ENCODE peak calls at places on chromosome 19, in nine cellular contexts. K, U, H, E, V, J, T, I and G are unnamed samples.

GRCh38 chr19:3849092-3849491 is 19.7 kb downstream of the ZFR2 start:
- DNase-seq in K (no peak), U (no peak), H (no peak), E (peak), V (no peak), J (no peak), T (no peak), I (no peak), G (no peak)

GRCh38 chr19:4144666-4145261 is 8.7 kb upstream of the CREB3L3 start:
- DNase-seq in K (peak), U (peak), H (no peak), E (no peak), V (peak), J (no peak), T (no peak), I (no peak), G (no peak)

GRCh38 chr19:13215572-13216380 is 65.6 kb downstream of the IER2 start:
- DNase-seq in K (no peak), U (no peak), H (no peak), E (peak), V (no peak), J (no peak), T (no peak), I (no peak), G (no peak)

GRCh38 chr19:33329727-33330126 is 27.4 kb upstream of the CEBPA start:
- DNase-seq in K (no peak), U (no peak), H (no peak), E (no peak), V (no peak), J (no peak), T (no peak), I (no peak), G (no peak)

GRCh38 chr19:3382460-3383100 is 16.2 kb downstream of the NFIC start:
- DNase-seq in K (no peak), U (no peak), H (no peak), E (no peak), V (no peak), J (no peak), T (no peak), I (no peak), G (no peak)

GRCh38 chr19:11286312-11286974 is 9.5 kb upstream of the TSPAN16 start:
- DNase-seq in K (peak), U (no peak), H (no peak), E (no peak), V (peak), J (no peak), T (no peak), I (no peak), G (no peak)

GRCh38 chr19:6229216-6229913 is 50.4 kb downstream of the MLLT1 start:
- DNase-seq in K (no peak), U (no peak), H (no peak), E (no peak), V (no peak), J (no peak), T (no peak), I (no peak), G (no peak)

GRCh38 chr19:4979211-4979807 is 10.4 kb downstream of the KDM4B start:
- DNase-seq in K (no peak), U (no peak), H (no peak), E (no peak), V (no peak), J (no peak), T (no peak), I (no peak), G (no peak)

GRCh38 chr19:8490395-8490760 is 12.1 kb downstream of the PRAM1 start:
- DNase-seq in K (no peak), U (no peak), H (no peak), E (no peak), V (no peak), J (no peak), T (no peak), I (no peak), G (no peak)

GRCh38 chr19:20999731-21000352 is 20.6 kb upstream of the ZNF430 start:
- DNase-seq in K (peak), U (no peak), H (peak), E (peak), V (peak), J (peak), T (peak), I (peak), G (peak)

GRCh38 chr19:3746371-3747056 is 15.0 kb downstream of the APBA3 start:
- DNase-seq in K (no peak), U (no peak), H (no peak), E (no peak), V (no peak), J (no peak), T (no peak), I (no peak), G (no peak)

GRCh38 chr19:2083174-2083854 is 12.8 kb downstream of the MOB3A start:
- DNase-seq in K (no peak), U (no peak), H (no peak), E (peak), V (no peak), J (no peak), T (no peak), I (no peak), G (no peak)

DNA sequence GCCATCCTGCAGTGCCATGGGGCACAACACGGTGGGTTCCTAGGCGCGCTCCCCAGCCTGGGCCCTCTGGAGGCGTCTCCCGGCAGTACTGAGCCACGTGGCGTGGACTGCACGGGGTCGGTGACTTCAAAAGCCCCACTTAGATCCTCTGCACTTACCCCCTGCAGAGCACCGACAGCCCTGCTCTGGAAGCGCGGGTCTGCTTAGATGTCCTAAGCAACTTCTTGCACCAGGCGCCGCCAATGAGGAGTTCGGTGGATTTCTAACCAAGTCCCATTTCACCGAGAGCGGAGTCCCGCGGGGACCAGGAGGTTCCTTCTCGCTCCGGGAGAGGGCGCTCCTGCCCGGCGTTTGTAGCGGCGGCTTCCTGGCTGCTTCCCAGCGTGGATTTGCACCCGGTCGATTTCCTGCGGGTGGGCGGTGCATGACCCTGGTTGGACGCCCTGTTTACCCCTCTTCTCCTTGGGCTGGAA is 25.2 kb upstream of the ZNF845 start:
- DNase-seq in K (no peak), U (peak), H (peak), E (no peak), V (no peak), J (no peak), T (no peak), I (no peak), G (no peak)
- H3K4me3 ChIP-seq in K (no peak), U (no peak), H (no peak), E (no peak), V (no peak), J (no peak), T (no peak), I (no peak), G (no peak)

GRCh38 chr19:56110515-56111448 is 10.3 kb downstream of the ZNF787 start:
- DNase-seq in K (peak), U (peak), H (peak), E (no peak), V (no peak), J (no peak), T (no peak), I (no peak), G (no peak)
- H3K4me3 ChIP-seq in K (no peak), U (no peak), H (no peak), E (no peak), V (no peak), J (no peak), T (no peak), I (no peak), G (no peak)

DNA sequence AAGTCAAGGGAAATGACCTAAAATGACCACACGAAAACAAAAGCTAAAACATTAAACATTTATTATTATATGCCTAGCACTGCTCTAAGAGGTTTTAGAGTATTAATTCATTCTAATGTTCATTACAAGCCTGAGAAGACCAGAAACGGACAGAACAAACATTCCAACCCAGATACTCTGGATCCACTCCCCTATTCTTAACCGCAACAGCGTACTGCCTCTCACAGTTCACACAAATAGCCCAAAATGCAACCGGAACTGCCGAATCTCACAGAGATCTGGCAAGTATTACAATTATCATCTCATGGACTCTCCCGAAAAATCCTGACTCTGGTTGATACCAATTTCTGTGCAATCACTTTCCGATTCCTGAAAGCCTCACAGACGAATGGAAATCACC is 1.4 kb downstream of the ZNF780B start:
- DNase-seq in K (no peak), U (no peak), H (no peak), E (no peak), V (no peak), J (no peak), T (no peak), I (no peak), G (no peak)
- H3K4me3 ChIP-seq in K (peak), U (no peak), H (no peak), E (peak), V (peak), J (peak), T (no peak), I (peak), G (no peak)

DNA sequence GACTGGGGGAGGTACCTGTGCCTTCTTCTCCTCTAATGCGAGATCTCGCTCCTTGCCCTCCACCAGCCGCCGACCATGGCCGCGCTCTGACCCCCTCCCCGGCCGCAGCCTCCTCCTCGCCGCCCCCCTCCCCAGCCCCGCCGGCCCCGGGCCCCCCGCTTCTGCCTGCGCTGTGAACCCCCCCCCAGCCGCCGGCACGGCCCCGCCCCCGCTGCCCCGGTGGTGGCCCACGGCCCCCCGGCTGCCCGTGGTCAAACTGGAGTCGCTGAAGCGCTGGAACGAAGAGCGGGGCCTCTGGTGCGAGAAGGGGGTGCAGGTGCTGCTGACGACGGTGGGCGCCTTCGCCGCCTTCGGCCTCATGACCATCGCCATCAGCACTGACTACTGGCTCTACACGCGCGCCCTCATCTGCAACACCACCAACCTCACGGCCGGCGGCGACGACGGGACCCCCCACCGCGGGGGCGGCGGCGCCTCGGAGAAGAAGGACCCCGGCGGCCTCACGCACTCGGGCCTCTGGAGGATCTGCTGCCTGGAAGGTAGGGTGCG is at the start of gene CACNG8:
- DNase-seq in K (no peak), U (no peak), H (no peak), E (no peak), V (no peak), J (no peak), T (no peak), I (no peak), G (no peak)
- H3K4me3 ChIP-seq in K (peak), U (peak), H (no peak), E (no peak), V (peak), J (no peak), T (no peak), I (no peak), G (no peak)

GRCh38 chr19:18432275-18433038 is 5.5 kb downstream of the ISYNA1 start:
- DNase-seq in K (no peak), U (no peak), H (no peak), E (no peak), V (peak), J (no peak), T (no peak), I (no peak), G (no peak)

GRCh38 chr19:18434411-18435184 is 3.3 kb downstream of the ISYNA1 start:
- DNase-seq in K (no peak), U (no peak), H (peak), E (no peak), V (no peak), J (no peak), T (no peak), I (no peak), G (no peak)

GRCh38 chr19:18433039-18433691 is 4.8 kb downstream of the ISYNA1 start:
- DNase-seq in K (no peak), U (no peak), H (peak), E (peak), V (no peak), J (no peak), T (no peak), I (no peak), G (no peak)

GRCh38 chr19:18435185-18435841 is 2.6 kb downstream of the ISYNA1 start:
- DNase-seq in K (no peak), U (no peak), H (peak), E (no peak), V (no peak), J (no peak), T (no peak), I (no peak), G (no peak)

GRCh38 chr19:18433735-18434398 is 4.1 kb downstream of the ISYNA1 start:
- DNase-seq in K (no peak), U (no peak), H (peak), E (no peak), V (no peak), J (no peak), T (no peak), I (no peak), G (no peak)
- H3K4me3 ChIP-seq in K (no peak), U (no peak), H (peak), E (no peak), V (peak), J (peak), T (no peak), I (peak), G (peak)

GRCh38 chr19:18590273-18591272 is 2.0 kb downstream of the REX1BD start:
- DNase-seq in K (no peak), U (no peak), H (no peak), E (peak), V (peak), J (no peak), T (peak), I (no peak), G (no peak)
- H3K4me3 ChIP-seq in K (no peak), U (peak), H (no peak), E (no peak), V (no peak), J (peak), T (peak), I (peak), G (no peak)

DNA sequence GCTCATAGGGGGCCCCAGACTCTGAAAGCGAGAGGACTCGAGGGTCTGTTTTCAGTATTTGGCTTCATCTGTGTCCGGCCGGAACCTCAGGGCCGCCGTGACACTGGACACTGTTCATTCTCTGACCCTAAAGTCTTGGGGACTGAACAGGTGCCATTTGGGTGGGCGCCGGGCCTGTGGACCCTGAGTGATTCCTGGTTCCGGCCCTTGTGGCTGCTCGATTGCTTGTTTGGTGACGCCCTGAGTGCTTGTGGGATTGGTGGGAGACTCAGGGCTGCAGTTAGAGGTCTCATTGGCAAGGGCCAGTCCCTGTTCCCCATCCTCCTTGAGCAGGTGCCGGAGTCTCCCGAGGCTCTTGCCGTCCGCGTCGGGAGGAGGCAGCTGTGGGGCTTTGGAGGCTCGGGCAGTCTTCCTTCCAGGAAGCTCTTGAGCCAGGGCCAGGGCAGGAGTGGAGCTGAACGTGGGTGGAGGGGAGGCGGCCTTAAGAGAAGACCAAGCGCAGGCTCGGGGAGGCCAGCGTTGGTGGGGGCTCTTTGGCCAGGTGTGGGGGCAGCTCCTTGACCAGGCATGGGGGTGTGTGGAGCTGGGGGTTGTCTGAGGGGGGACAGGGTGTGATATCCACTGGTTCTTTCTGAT is 4.7 kb downstream of the PTBP1 start:
- DNase-seq in K (peak), U (no peak), H (peak), E (no peak), V (peak), J (no peak), T (no peak), I (no peak), G (no peak)
- H3K4me3 ChIP-seq in K (peak), U (no peak), H (no peak), E (peak), V (peak), J (no peak), T (peak), I (peak), G (peak)

DNA sequence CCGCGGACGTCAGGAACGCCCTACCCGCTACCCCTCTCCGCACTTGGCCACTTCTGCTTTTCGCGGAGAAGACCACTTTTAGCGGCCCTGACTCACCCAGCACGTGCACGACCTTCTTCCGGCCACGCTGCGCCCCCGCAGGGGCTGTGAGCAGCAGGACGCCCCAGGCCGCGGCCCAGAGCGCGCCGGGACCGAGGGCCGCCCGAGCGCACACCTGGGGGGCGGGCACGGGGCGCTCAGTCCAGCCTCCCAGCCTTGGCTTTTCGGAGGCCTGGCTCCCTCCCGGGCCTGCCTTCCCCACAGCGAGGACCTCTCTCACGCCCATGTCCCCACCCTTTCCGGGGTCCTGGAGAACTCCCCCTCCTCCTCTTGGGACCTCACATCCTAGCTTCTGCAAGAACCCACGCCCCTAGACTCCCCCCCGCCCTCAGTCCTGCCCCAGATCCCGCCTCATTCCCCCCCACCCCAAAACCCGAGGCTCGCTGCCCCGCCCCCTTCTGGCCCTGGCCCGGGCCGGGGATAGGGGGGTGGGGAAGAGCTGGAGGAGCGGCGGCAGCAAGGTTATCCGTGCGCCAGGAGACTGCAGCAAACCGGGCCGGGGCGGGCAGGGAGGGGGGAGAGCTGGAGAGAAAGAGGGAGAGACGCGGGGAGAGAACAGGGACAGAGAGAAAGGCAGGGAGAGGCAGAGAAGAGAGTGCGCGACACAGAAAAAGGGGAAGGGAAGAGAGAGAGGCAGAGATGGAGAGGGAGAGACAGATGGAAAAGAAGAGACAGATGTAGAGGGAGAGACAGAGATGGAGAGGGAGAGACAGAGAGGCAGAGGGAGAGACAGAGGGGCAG is 11.5 kb downstream of the TM6SF2 start:
- DNase-seq in K (no peak), U (no peak), H (no peak), E (no peak), V (no peak), J (no peak), T (no peak), I (no peak), G (no peak)
- H3K4me3 ChIP-seq in K (no peak), U (no peak), H (no peak), E (no peak), V (no peak), J (no peak), T (no peak), I (peak), G (no peak)

DNA sequence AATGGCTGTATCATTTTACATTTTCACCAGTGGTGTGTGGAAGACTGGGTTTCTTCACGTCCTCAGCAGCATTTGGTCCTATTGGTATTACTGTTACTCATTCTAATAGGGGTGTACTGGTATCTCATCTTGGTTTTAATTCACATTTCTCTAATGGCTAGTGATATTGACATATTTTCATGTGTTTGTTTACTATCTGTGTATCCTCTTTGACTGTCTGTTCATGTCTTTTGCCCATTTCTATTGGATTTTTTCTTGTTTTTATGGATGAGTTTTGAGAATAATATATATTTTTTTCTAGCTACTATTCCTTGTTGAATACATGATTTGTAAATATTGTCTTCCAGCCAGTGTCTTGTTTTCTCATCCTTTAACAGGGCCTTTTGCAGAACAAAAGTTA is 13.8 kb downstream of the IFNL2 start:
- DNase-seq in K (no peak), U (no peak), H (no peak), E (no peak), V (no peak), J (no peak), T (no peak), I (no peak), G (no peak)
- H3K4me3 ChIP-seq in K (no peak), U (no peak), H (no peak), E (no peak), V (no peak), J (no peak), T (no peak), I (no peak), G (no peak)

DNA sequence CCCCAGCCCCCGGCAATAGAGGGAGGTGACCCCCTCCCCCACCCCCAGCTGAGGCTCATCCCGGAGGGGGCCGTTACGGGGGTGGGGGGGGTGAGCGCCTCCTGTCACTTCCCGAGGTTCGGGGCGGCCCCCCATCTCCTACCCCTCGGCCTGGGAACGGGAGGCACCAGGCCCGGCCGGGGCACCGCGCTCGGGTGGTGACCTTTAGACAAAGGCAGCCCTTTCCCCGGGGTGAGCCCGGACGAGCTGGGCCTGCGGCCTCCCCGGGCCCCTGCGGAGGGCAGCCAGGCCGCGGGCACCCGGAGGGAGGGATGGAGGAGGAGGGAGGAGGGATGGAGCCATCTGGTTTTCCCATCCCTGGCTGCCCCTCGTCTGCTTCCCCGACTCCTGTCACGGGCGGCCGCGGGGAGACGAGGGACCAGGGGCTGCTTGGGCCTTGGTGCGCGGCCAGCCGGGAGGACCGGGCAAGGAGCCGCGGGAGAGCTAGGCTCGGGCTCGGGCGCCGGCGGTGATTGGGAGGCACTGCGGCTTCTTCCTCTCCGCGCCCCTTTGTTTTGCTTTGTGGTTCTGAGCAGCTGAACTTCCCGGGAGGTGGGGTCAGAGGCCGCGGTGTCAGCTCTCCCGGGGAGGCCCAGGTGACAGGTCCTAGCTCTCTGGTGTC is 1.1 kb downstream of the BICRA start:
- DNase-seq in K (no peak), U (no peak), H (peak), E (peak), V (peak), J (no peak), T (no peak), I (no peak), G (no peak)
- H3K4me3 ChIP-seq in K (peak), U (peak), H (peak), E (peak), V (peak), J (peak), T (peak), I (peak), G (peak)